ENCODE peak calls at places on chromosome 12, in four cellular contexts. N is HT-29; U is RWPE1; P is activated CD8-positive, alpha-beta memory T cell treated with anti-CD3 and anti-CD28 coated beads, Interleukin-2, amount 50 U/mL, for 4 hours. Q is an unnamed sample.

GRCh38 chr12:68224613-68225285 is 861 bp downstream of the IL26 start:
- DNase-seq in N (no peak), P (no peak), U (peak), Q (no peak)

GRCh38 chr12:117994551-117995438 is 21.7 kb upstream of the RFC5 start:
- DNase-seq in U (no peak), N (no peak), P (no peak), Q (no peak)

GRCh38 chr12:130031571-130032189 is 127.9 kb upstream of the TMEM132D start:
- DNase-seq in N (peak), P (peak), U (peak), Q (peak)

GRCh38 chr12:109540526-109541411 is 32.5 kb downstream of the MMAB start:
- DNase-seq in N (no peak), U (no peak), P (no peak), Q (no peak)

GRCh38 chr12:109387425-109388166 is 39.9 kb downstream of the MYO1H start:
- DNase-seq in U (no peak), N (peak), P (no peak), Q (peak)

GRCh38 chr12:53427905-53428594 is 4.4 kb downstream of the AMHR2 start:
- DNase-seq in U (peak), P (no peak), N (peak), Q (peak)

GRCh38 chr12:84822541-84822940 is 90.1 kb downstream of the SLC6A15 start:
- DNase-seq in U (no peak), N (no peak), P (no peak), Q (no peak)

GRCh38 chr12:1796515-1797010 is 23.8 kb upstream of the LRTM2 start:
- DNase-seq in P (peak), U (no peak), N (peak), Q (peak)

GRCh38 chr12:105906545-105906944 is 232.2 kb downstream of the NUAK1 start:
- DNase-seq in P (no peak), N (no peak), U (no peak), Q (no peak)

GRCh38 chr12:15709524-15709923 is 79.7 kb downstream of the EPS8 start:
- DNase-seq in P (no peak), N (no peak), U (no peak), Q (no peak)

GRCh38 chr12:56688846-56689113 is 696 bp upstream of the PTGES3 start:
- DNase-seq in P (no peak), N (no peak), U (peak), Q (no peak)

GRCh38 chr12:116662612-116663144 is 75.2 kb downstream of the SPRING1 start:
- DNase-seq in U (no peak), N (no peak), P (no peak), Q (no peak)

GRCh38 chr12:128078311-128078851 is 188.6 kb upstream of the TMEM132C start:
- DNase-seq in U (no peak), P (no peak), N (no peak), Q (no peak)

GRCh38 chr12:87827638-87828264 is 201.4 kb downstream of the C12orf50 start:
- DNase-seq in U (peak), N (peak), P (no peak), Q (peak)

GRCh38 chr12:122403115-122403770 is 19.2 kb downstream of the CLIP1 start:
- DNase-seq in U (no peak), N (no peak), P (no peak), Q (no peak)

GRCh38 chr12:4082809-4083447 is 190.6 kb upstream of the CCND2 start:
- DNase-seq in P (no peak), U (no peak), N (no peak), Q (no peak)

GRCh38 chr12:70230934-70231606 is 12.2 kb upstream of the CNOT2 start:
- DNase-seq in U (no peak), P (no peak), N (no peak), Q (no peak)

GRCh38 chr12:14769837-14770494 is 33.3 kb downstream of the WBP11 start:
- DNase-seq in U (peak), P (peak), N (peak), Q (peak)

GRCh38 chr12:38144049-38144448 is 172.5 kb upstream of the ALG10B start:
- DNase-seq in P (no peak), N (no peak), U (no peak), Q (no peak)

Q was measured in LoVo.